ENCODE peak calls at places on chromosomes 11 and 22, in four cellular contexts. T, H, A and P are unnamed samples.

GRCh38 chr11:70032470-70032795 is 45.7 kb upstream of the ANO1 start:
- DNase-seq in T (no peak), A (no peak), H (no peak), P (no peak)

GRCh38 chr11:65108469-65109123 is 3.1 kb upstream of the TM7SF2 start:
- DNase-seq in T (no peak), A (no peak), H (no peak), P (no peak)

GRCh38 chr11:134404485-134405341 is 7.3 kb downstream of the B3GAT1 start:
- DNase-seq in H (no peak), A (no peak), T (no peak), P (peak)

GRCh38 chr11:6557761-6558674 is 45.4 kb downstream of the RRP8 start:
- DNase-seq in A (no peak), H (no peak), T (no peak), P (no peak)

GRCh38 chr11:63491614-63492372 is 826 bp upstream of the PLAAT5 start:
- DNase-seq in T (no peak), A (no peak), H (no peak), P (no peak)

GRCh38 chr11:117143390-117143789 is 697 bp upstream of the PAFAH1B2 start:
- DNase-seq in H (peak), T (no peak), A (no peak), P (peak)

GRCh38 chr22:29816539-29816938 is 21.5 kb downstream of the ASCC2 start:
- DNase-seq in T (no peak), A (no peak), H (no peak), P (no peak)

GRCh38 chr11:118291453-118291852 is 13.1 kb upstream of the CD3E start:
- DNase-seq in T (no peak), A (no peak), H (no peak), P (no peak)

GRCh38 chr22:35761037-35761436 is 43.4 kb downstream of the APOL5 start:
- DNase-seq in A (no peak), H (no peak), T (no peak), P (peak)

GRCh38 chr22:44254811-44255210 is 57.9 kb downstream of the SHISAL1 start:
- DNase-seq in T (no peak), H (no peak), A (no peak), P (no peak)

GRCh38 chr11:1125803-1126202 is 31.9 kb upstream of the MUC5AC start:
- DNase-seq in A (no peak), T (no peak), H (no peak), P (no peak)

GRCh38 chr11:69460540-69461257 is 20.8 kb upstream of the LINC01488 start:
- DNase-seq in H (no peak), T (no peak), A (no peak), P (no peak)

GRCh38 chr22:48483764-48484528 is 1343.7 kb downstream of the BRD1 start:
- DNase-seq in A (no peak), H (no peak), T (no peak), P (no peak)

GRCh38 chr22:27113211-27114030 is 456.0 kb downstream of the MIAT start:
- DNase-seq in T (no peak), A (no peak), H (no peak), P (no peak)

GRCh38 chr22:38481871-38482332 is 14.0 kb downstream of the KDELR3 start:
- DNase-seq in H (no peak), T (no peak), A (no peak), P (no peak)

GRCh38 chr22:38481162-38481870 is 13.4 kb downstream of the KDELR3 start:
- DNase-seq in H (no peak), A (no peak), T (no peak), P (no peak)

GRCh38 chr22:38482662-38483308 is 14.9 kb downstream of the KDELR3 start:
- DNase-seq in T (no peak), A (no peak), H (no peak), P (no peak)

GRCh38 chr22:38477515-38477914 is 9.6 kb downstream of the KDELR3 start:
- DNase-seq in T (no peak), H (no peak), A (no peak), P (no peak)

GRCh38 chr22:38479096-38479840 is 11.4 kb downstream of the KDELR3 start:
- DNase-seq in A (no peak), T (no peak), H (no peak), P (no peak)
- TF ChIP-seq USF1 in A (no peak), T (no peak), H (no peak), P (no peak)

GRCh38 chr22:39778055-39778454 is 115.5 kb downstream of the ENTHD1 start:
- DNase-seq in H (no peak), A (no peak), T (no peak), P (no peak)

GRCh38 chr22:39771486-39771885 is 122.1 kb downstream of the ENTHD1 start:
- DNase-seq in H (no peak), T (no peak), A (no peak), P (no peak)

GRCh38 chr22:39773503-39773902 is 120.1 kb downstream of the ENTHD1 start:
- DNase-seq in H (no peak), A (no peak), T (no peak), P (no peak)

GRCh38 chr22:39776295-39776694 is 117.3 kb downstream of the ENTHD1 start:
- DNase-seq in A (no peak), T (no peak), H (no peak), P (no peak)

DNA sequence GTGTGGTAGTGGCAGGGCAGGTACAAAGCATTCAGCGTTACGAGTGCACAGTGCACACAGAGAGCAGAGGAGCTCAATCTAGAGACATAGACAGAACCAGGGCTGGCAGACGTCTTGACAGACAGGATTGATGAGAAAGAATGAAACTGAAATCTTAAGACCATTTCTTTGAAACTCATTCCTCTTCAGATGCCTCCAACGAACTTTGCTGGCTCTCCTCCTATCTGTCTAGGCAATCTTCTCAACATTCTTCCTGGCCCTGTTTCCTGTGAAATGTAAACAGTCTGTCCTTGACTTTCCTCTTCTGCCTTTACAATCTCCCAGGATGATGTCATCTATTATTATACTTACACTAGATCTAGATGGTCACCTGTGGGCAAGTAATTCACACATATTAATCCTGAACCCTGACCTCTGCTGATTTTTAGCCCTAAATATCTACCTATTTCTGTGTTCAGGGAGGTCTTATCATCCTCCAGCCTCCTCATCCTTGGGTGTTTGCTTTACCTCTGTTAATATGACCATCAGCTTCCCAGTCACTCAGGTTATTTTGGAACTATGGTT is 119.5 kb downstream of the ENTHD1 start:
- DNase-seq in H (no peak), A (peak), T (no peak), P (no peak)
- TF ChIP-seq USF1 in H (no peak), A (no peak), T (no peak), P (no peak)

GRCh38 chr22:22060200-22061084 is 77.9 kb upstream of the TOP3B start:
- DNase-seq in T (peak), H (peak), A (no peak), P (peak)
- TF ChIP-seq USF1 in T (no peak), H (peak), A (no peak), P (no peak)

GRCh38 chr11:85673422-85673821 is 8.5 kb upstream of the CREBZF start:
- DNase-seq in A (no peak), H (no peak), T (no peak), P (no peak)
- TF ChIP-seq USF1 in A (no peak), H (no peak), T (no peak), P (no peak)

GRCh38 chr22:28413612-28414011 is 266.0 kb downstream of the TTC28 start:
- DNase-seq in A (no peak), T (no peak), H (no peak), P (no peak)
- TF ChIP-seq USF1 in A (no peak), T (no peak), H (no peak), P (no peak)

GRCh38 chr11:8839306-8839956 is 71.6 kb upstream of the AKIP1 start:
- DNase-seq in A (no peak), H (no peak), T (no peak), P (no peak)

GRCh38 chr11:8841899-8842298 is 69.1 kb upstream of the AKIP1 start:
- DNase-seq in H (no peak), T (no peak), A (no peak), P (no peak)

GRCh38 chr11:8834379-8834778 is 76.6 kb upstream of the AKIP1 start:
- DNase-seq in T (no peak), A (no peak), H (no peak), P (no peak)

GRCh38 chr11:8838248-8838647 is 72.7 kb upstream of the AKIP1 start:
- DNase-seq in H (no peak), A (no peak), T (no peak), P (no peak)

DNA sequence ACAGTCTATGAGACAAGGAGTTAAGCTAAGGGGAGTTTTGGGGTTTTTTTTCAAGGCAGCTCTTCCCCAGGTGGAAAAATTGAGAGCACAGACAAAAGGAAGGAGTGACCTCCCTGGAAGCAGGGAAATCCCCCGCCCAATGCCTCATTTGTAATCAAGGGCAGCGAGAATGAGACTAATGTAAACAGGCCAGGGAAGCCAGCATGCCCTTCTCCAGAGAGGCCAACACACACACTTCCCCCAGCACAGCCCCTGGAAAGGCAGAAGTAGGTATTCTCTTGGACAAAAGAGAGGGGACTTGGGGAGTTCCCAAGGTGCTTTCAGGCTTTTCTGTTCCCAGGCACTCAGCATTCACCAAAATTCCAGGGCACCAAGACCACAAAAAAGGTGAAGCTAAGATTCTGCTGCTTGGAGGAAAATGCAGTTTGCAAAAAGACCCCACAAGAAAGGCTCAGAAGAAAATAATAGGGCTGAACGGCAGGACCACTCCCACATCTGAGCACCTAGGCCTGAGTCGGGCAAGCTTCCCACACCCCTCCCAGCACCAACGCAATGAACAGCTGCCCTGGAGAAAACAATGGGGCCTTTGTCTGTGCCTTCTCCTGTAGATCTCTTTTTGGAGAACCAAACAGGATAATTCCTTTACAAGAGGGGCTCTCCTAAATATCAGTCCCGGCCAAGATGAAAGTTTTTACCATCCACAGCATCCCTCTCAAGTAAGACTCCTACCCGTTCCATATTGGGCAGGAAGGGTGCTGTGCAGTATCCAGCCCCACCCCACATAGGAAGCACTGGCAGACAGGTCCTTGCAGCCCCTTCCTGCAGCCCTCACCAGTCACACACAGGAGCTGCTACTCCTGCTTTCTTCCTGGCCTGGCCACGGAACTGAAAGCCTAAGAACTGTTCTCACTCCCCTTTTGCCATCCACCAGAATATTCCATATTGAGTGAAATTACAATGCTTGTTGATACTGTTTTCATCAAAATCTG is 70.7 kb upstream of the AKIP1 start:
- DNase-seq in A (no peak), H (no peak), T (no peak), P (no peak)
- TF ChIP-seq USF1 in A (no peak), H (no peak), T (no peak), P (no peak)